ENCODE peak calls at places on chromosomes 7 and 10, in four cellular contexts. M is stimulated activated naive CD4-positive, alpha-beta T cell; V is iris pigment epithelial cell; D is IMR-90. W is an unnamed sample.

GRCh38 chr7:7971308-7972040 is 2.9 kb downstream of the GLCCI1 start:
- DNase-seq in V (no peak), M (no peak), D (no peak), W (no peak)

GRCh38 chr10:10758306-10758705 is 259.4 kb upstream of the CELF2 start:
- DNase-seq in M (no peak), V (peak), D (no peak), W (no peak)

GRCh38 chr7:155395176-155395797 is 62.6 kb upstream of the EN2 start:
- DNase-seq in M (no peak), V (no peak), D (no peak), W (no peak)

GRCh38 chr7:128796325-128796724 is 4.6 kb downstream of the CCDC136 start:
- DNase-seq in V (peak), M (no peak), D (peak), W (no peak)

GRCh38 chr10:25725917-25726716 is 207.9 kb upstream of the MYO3A start:
- DNase-seq in D (peak), M (peak), V (peak), W (no peak)

GRCh38 chr10:132153616-132154217 is 33.0 kb upstream of the DPYSL4 start:
- DNase-seq in D (no peak), V (no peak), M (no peak), W (no peak)

GRCh38 chr10:91123246-91123645 is 97.2 kb upstream of the PCGF5 start:
- DNase-seq in D (no peak), V (no peak), M (no peak), W (no peak)

GRCh38 chr10:36469585-36469984 is 655.8 kb upstream of the ANKRD30A start:
- DNase-seq in M (no peak), V (peak), D (peak), W (no peak)

GRCh38 chr10:94180576-94180975 is 182.2 kb downstream of the NOC3L start:
- DNase-seq in M (no peak), D (no peak), V (no peak), W (no peak)

GRCh38 chr7:884191-885003 is 8.0 kb downstream of the GET4 start:
- DNase-seq in D (no peak), M (no peak), V (no peak), W (peak)

GRCh38 chr10:128839134-128839533 is 627.9 kb upstream of the MGMT start:
- DNase-seq in V (no peak), D (no peak), M (no peak), W (no peak)

GRCh38 chr7:138243430-138243829 is 167.2 kb downstream of the AKR1D1 start:
- DNase-seq in M (no peak), V (peak), D (no peak), W (no peak)

GRCh38 chr7:51229106-51229537 is 87.5 kb downstream of the COBL start:
- DNase-seq in V (no peak), M (no peak), D (no peak), W (no peak)

GRCh38 chr10:30781571-30782542 is 152.3 kb upstream of the LYZL2 start:
- DNase-seq in V (no peak), M (no peak), D (no peak), W (no peak)

GRCh38 chr10:93376372-93377296 is 105.5 kb downstream of the MYOF start:
- DNase-seq in M (peak), D (peak), V (peak), W (no peak)

GRCh38 chr7:138886501-138886917 is 88.5 kb upstream of the ATP6V0A4 start:
- DNase-seq in V (peak), M (peak), D (peak), W (no peak)

GRCh38 chr10:12842310-12842709 is 159.2 kb downstream of the CCDC3 start:
- DNase-seq in M (no peak), V (no peak), D (no peak), W (no peak)

GRCh38 chr10:3806603-3807002 is 21.6 kb upstream of the KLF6 start:
- DNase-seq in M (no peak), V (peak), D (peak), W (no peak)

GRCh38 chr7:105218939-105219770 is 169.6 kb downstream of the SRPK2 start:
- DNase-seq in M (no peak), V (peak), D (peak), W (no peak)

GRCh38 chr7:134777908-134778580 is 1.4 kb upstream of the CALD1 start:
- DNase-seq in V (peak), M (no peak), D (no peak), W (no peak)

GRCh38 chr7:127632276-127632910 is 14.5 kb upstream of the PAX4 start:
- DNase-seq in V (peak), M (no peak), D (peak), W (no peak)

GRCh38 chr7:82677493-82677892 is 233.9 kb upstream of the CACNA2D1 start:
- DNase-seq in D (peak), M (peak), V (peak), W (no peak)

GRCh38 chr7:121286742-121287699 is 41.8 kb upstream of the WNT16 start:
- DNase-seq in V (peak), M (no peak), D (peak), W (no peak)

GRCh38 chr7:51270965-51271364 is 45.6 kb downstream of the COBL start:
- DNase-seq in V (no peak), M (no peak), D (no peak), W (no peak)

GRCh38 chr10:3887885-3888476 is 103.0 kb upstream of the KLF6 start:
- DNase-seq in D (peak), V (peak), M (no peak), W (peak)

GRCh38 chr10:65723525-65723924 is 1202.3 kb upstream of the LRRTM3 start:
- DNase-seq in D (no peak), V (no peak), M (no peak), W (no peak)

GRCh38 chr7:28919510-28919909 is 38.6 kb downstream of the TRIL start:
- DNase-seq in D (peak), V (peak), M (no peak), W (no peak)

GRCh38 chr10:3623746-3624145 is 161.3 kb downstream of the KLF6 start:
- DNase-seq in D (peak), V (peak), M (no peak), W (no peak)

GRCh38 chr7:157568785-157569584 is 232.2 kb downstream of the DNAJB6 start:
- DNase-seq in M (peak), D (no peak), V (peak), W (peak)

GRCh38 chr10:23694921-23695824 is 256.3 kb downstream of the OTUD1 start:
- DNase-seq in M (no peak), D (no peak), V (no peak), W (peak)

W was measured in left lung.